ENCODE peak calls at places on chromosome 11, in four cellular contexts. J is NB4; M is CD8-positive, alpha-beta T cell; R is fibroblast of mammary gland. H is an unnamed sample.
A peak's percentile ranks its signal among the peaks of the same experiment; 100 is the strongest.

GRCh38 chr11:87394924-87395323 is 357.2 kb downstream of the TMEM135 start:
- DNase-seq in J (no peak), M (no peak), R (no peak), H (no peak)

GRCh38 chr11:93572621-93573020 is 29.4 kb upstream of the SMCO4 start:
- DNase-seq in J (no peak), M (no peak), R (no peak), H (no peak)

GRCh38 chr11:125959931-125960330 is 14.1 kb downstream of the VSIG10L2 start:
- DNase-seq in J (no peak), M (no peak), R (no peak), H (no peak)

GRCh38 chr11:115421338-115422012 is 82.7 kb downstream of the CADM1 start:
- DNase-seq in J (no peak), M (no peak), R (no peak), H (no peak)

GRCh38 chr11:82636620-82637019 is 97.0 kb downstream of the FAM181B start:
- DNase-seq in J (no peak), M (no peak), R (no peak), H (no peak)

GRCh38 chr11:111925953-111926352 is 7.2 kb downstream of the C11orf52 start:
- DNase-seq in J (no peak), M (no peak), R (no peak), H (no peak)

GRCh38 chr11:86047275-86047991 is 21.5 kb downstream of the PICALM start:
- DNase-seq in J (peak; percentile 87), M (no peak), R (peak; percentile 80), H (no peak)

GRCh38 chr11:17369094-17369493 is 17.5 kb downstream of the NCR3LG1 start:
- DNase-seq in J (no peak), M (no peak), R (no peak), H (no peak)

GRCh38 chr11:95764267-95764898 is 25.2 kb downstream of the FAM76B start:
- DNase-seq in J (peak; percentile 71), M (no peak), R (peak; percentile 73), H (no peak)

GRCh38 chr11:130070829-130071205 is 1.1 kb downstream of the APLP2 start:
- DNase-seq in J (peak; percentile 70), M (no peak), R (no peak), H (no peak)

GRCh38 chr11:118108513-118108912 is 21.8 kb upstream of the SMIM35 start:
- DNase-seq in J (no peak), M (no peak), R (no peak), H (peak; percentile 34)

GRCh38 chr11:2547806-2548205 is 103.0 kb downstream of the KCNQ1 start:
- DNase-seq in J (no peak), M (no peak), R (no peak), H (peak; percentile 78)

GRCh38 chr11:83801799-83802198 is 515.6 kb upstream of the CCDC90B start:
- DNase-seq in J (no peak), M (no peak), R (no peak), H (no peak)

GRCh38 chr11:70796601-70797000 is 398.3 kb downstream of the CTTN start:
- DNase-seq in J (peak; percentile 23), M (no peak), R (no peak), H (no peak)

GRCh38 chr11:80417681-80418080 is 976.9 kb upstream of the TENM4 start:
- DNase-seq in J (no peak), M (no peak), R (peak; percentile 7), H (no peak)

GRCh38 chr11:115244758-115245157 is 259.5 kb downstream of the CADM1 start:
- DNase-seq in J (no peak), M (no peak), R (no peak), H (no peak)

GRCh38 chr11:79196950-79197349 is 243.9 kb downstream of the TENM4 start:
- DNase-seq in J (no peak), M (no peak), R (no peak), H (no peak)

GRCh38 chr11:125300791-125301218 is 136.3 kb downstream of the PKNOX2 start:
- DNase-seq in J (peak; percentile 8), M (no peak), R (peak; percentile 57), H (no peak)

GRCh38 chr11:131579932-131580387 is 209.5 kb downstream of the NTM start:
- DNase-seq in J (peak; percentile 16), M (no peak), R (peak; percentile 21), H (no peak)

GRCh38 chr11:78768947-78769346 is 194.3 kb upstream of the NARS2 start:
- DNase-seq in J (no peak), M (no peak), R (peak; percentile 49), H (no peak)

GRCh38 chr11:117744471-117745280 is 52.3 kb downstream of the DSCAML1 start:
- DNase-seq in J (no peak), M (no peak), R (no peak), H (no peak)

GRCh38 chr11:6245536-6245935 is 6.6 kb downstream of the CNGA4 start:
- DNase-seq in J (no peak), M (no peak), R (no peak), H (no peak)

GRCh38 chr11:112997829-112998228 is 36.6 kb downstream of the NCAM1 start:
- DNase-seq in J (no peak), M (no peak), R (no peak), H (no peak)

GRCh38 chr11:355581-356458 is 13.5 kb upstream of the B4GALNT4 start:
- DNase-seq in J (peak; percentile 93), M (peak; percentile 79), R (peak; percentile 92), H (peak; percentile 92)
- TF ChIP-seq CTCF in J (no peak), M (no peak), R (no peak), H (no peak)

GRCh38 chr11:108654994-108655631 is 9.8 kb upstream of the DDX10 start:
- DNase-seq in J (peak; percentile 69), M (no peak), R (peak; percentile 66), H (no peak)
- TF ChIP-seq CTCF in J (peak; percentile 45), M (peak; percentile 45), R (peak; percentile 62), H (peak; percentile 83)

GRCh38 chr11:116499396-116500001 is 273.3 kb downstream of the BUD13 start:
- DNase-seq in J (peak; percentile 76), M (no peak), R (peak; percentile 43), H (no peak)
- TF ChIP-seq CTCF in J (peak; percentile 81), M (no peak), R (peak; percentile 47), H (peak; percentile 80)

DNA sequence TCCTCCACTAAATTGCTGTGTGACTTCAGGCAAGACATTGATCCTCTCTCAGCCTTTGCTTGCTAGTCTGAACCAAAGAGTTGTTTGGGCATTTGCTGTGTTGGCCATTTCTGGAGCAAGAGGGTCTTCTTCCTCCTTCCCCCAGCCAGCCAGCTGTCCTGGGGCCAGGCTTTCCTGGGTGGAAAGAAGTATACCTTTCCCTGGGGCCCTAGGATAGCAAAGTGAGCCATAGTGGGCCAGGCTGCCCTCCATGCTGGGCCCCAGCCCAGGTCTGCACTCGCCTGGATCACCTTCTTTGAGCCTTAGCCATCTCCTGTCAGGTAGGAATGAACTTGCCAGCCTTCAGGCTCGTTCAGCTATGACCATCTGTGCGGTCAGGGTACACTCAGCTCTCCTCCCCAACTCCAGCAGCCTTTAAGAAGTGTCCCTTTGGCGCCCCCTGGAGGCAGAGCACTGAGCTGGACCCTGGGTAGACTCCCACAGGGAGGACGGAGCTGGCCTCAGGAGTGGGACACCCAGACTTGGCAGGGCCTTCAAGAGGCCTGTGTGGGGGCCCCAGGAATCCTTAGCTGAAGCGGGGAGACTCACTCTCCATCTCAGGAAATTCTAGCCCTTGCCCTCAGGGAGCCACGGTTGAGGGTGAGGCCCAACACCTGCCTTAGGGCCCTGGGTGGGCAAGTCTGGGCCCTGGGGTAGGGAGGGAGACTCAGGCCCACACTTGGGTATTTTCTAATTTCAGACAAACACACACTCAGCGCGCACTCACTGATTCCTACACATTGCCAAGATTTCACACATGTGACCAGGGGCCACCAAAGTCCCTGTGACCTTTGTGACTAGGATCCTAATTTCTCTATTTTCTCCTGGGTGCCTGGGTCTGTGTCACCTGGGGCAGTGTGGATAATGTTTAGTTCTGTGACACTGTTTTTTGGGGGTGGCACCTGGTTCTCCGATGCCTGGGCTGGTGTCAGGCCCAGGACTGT is 35.6 kb upstream of the TPBGL start:
- DNase-seq in J (peak; percentile 83), M (peak; percentile 76), R (peak; percentile 80), H (no peak)
- TF ChIP-seq CTCF in J (peak; percentile 96), M (peak; percentile 82), R (peak; percentile 93), H (peak; percentile 91)

DNA sequence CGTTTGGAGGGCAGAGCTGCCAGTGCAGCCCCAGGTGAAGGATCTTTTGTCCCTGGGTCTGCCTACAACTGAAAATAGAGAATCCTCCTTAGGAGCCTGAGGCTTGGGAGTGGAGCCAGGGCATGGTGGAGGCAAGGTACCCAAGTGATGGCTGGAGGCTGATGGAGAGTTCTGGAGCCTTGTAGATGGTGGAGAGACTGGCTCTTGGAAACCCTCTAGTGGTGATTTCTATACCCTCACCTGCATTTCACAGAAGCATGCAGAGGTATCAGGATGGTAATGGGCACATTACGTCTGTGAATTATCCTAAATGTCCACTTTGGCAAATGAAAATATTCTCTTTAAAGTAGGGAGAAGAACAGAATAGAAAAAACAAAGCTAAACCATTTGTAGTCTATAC is 44.4 kb downstream of the INSC start:
- DNase-seq in J (peak; percentile 16), M (no peak), R (peak; percentile 77), H (no peak)
- TF ChIP-seq CTCF in J (peak; percentile 36), M (no peak), R (peak; percentile 87), H (peak; percentile 66)

GRCh38 chr11:64185323-64186204 is at the start of gene STIP1:
- DNase-seq in J (peak; percentile 100), M (peak; percentile 98), R (peak; percentile 100), H (peak; percentile 99)
- TF ChIP-seq CTCF in J (peak; percentile 9), M (no peak), R (peak; percentile 41), H (peak; percentile 76)

GRCh38 chr11:121112498-121113455 is 11.7 kb downstream of the TECTA start:
- DNase-seq in J (peak; percentile 69), M (peak; percentile 13), R (peak; percentile 71), H (no peak)
- TF ChIP-seq CTCF in J (peak; percentile 47), M (peak; percentile 49), R (peak; percentile 55), H (peak; percentile 83)

DNA sequence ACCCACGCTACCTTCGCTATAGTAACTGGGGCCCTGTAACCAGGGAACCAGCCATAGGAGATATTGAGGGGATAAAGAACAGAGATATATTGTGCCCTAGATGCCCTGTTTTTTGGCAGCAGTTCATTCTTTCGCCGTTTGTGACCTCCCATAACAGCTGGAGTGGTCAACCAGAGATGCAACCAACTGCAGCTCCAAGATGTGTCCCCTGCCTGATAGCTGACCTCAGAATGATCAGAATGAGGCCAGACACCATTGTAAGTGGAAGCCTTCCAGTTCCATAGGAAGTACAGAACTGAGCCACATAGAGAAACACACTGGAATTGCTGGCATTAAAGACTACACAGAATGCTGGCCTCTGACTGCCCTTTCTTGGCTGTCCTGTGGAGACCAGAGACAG is 39.2 kb downstream of the P4HA3 start:
- DNase-seq in J (no peak), M (no peak), R (no peak), H (no peak)
- TF ChIP-seq CTCF in J (no peak), M (no peak), R (no peak), H (no peak)

GRCh38 chr11:60871378-60872061 is 4.2 kb downstream of the ZP1 start:
- DNase-seq in J (peak; percentile 27), M (peak; percentile 18), R (peak; percentile 65), H (peak; percentile 56)
- TF ChIP-seq CTCF in J (no peak), M (no peak), R (peak; percentile 34), H (peak; percentile 47)